ENCODE peak calls at places on chromosomes 4 and X, in six cellular contexts. D, B, W, A, F and R are unnamed samples.

GRCh38 chr4:101806914-101807313 is 16.4 kb downstream of the BANK1 start:
- DNase-seq in B (no peak), D (peak), W (no peak), F (no peak), A (no peak), R (peak)

GRCh38 chrX:43655151-43655676 is 885 bp upstream of the MAOA start:
- DNase-seq in A (peak), B (peak), F (no peak), D (no peak), W (no peak), R (peak)

GRCh38 chr4:42347076-42347475 is 50.2 kb upstream of the SHISA3 start:
- DNase-seq in F (no peak), W (no peak), D (no peak), B (no peak), A (no peak), R (no peak)

GRCh38 chr4:185920171-185920570 is 108.2 kb upstream of the SORBS2 start:
- DNase-seq in A (no peak), F (peak), B (no peak), D (no peak), W (no peak), R (no peak)

GRCh38 chr4:112190684-112191083 is 40.9 kb upstream of the AP1AR start:
- DNase-seq in D (no peak), B (no peak), A (no peak), F (no peak), W (no peak), R (no peak)

GRCh38 chr4:146443525-146443924 is 78.2 kb downstream of the SLC10A7 start:
- DNase-seq in F (no peak), D (no peak), W (no peak), A (no peak), B (no peak), R (no peak)

GRCh38 chr4:31040106-31040505 is 319.9 kb downstream of the PCDH7 start:
- DNase-seq in B (peak), F (no peak), A (no peak), W (no peak), D (no peak), R (no peak)

GRCh38 chrX:48540015-48540350 is 469 bp downstream of the TBC1D25 start:
- DNase-seq in B (peak), F (peak), A (peak), W (no peak), D (no peak), R (peak)

GRCh38 chr4:26905172-26905571 is 44.5 kb downstream of the STIM2 start:
- DNase-seq in B (no peak), A (no peak), W (no peak), F (no peak), D (no peak), R (no peak)

GRCh38 chr4:93658443-93658842 is 170.1 kb upstream of the ATOH1 start:
- DNase-seq in A (no peak), D (no peak), F (no peak), B (peak), W (no peak), R (no peak)

GRCh38 chr4:165569031-165569430 is 190.2 kb downstream of the CPE start:
- DNase-seq in A (no peak), B (no peak), D (no peak), W (no peak), F (no peak), R (no peak)

GRCh38 chrX:675896-676295 is 45.3 kb downstream of the SHOX start:
- DNase-seq in D (no peak), F (no peak), W (no peak), A (no peak), B (no peak), R (no peak)

GRCh38 chr4:80035336-80035735 is 37.7 kb downstream of the ANTXR2 start:
- DNase-seq in F (peak), W (no peak), A (no peak), B (no peak), D (no peak), R (no peak)

GRCh38 chr4:54784188-54784671 is 126.5 kb downstream of the KIT start:
- DNase-seq in W (peak), D (no peak), B (peak), F (no peak), A (no peak), R (no peak)

GRCh38 chr4:38442073-38442788 is 221.8 kb upstream of the KLF3 start:
- DNase-seq in A (no peak), D (no peak), B (no peak), F (no peak), W (no peak), R (no peak)

GRCh38 chr4:177480796-177481195 is 38.6 kb upstream of the AGA start:
- DNase-seq in F (no peak), A (no peak), W (no peak), D (no peak), B (peak), R (no peak)

GRCh38 chr4:158722291-158722916 is 792 bp downstream of the PPID start:
- DNase-seq in W (peak), A (peak), D (peak), F (peak), B (peak), R (peak)

GRCh38 chrX:139680356-139680755 is 27.6 kb downstream of the MCF2 start:
- DNase-seq in F (no peak), A (no peak), D (no peak), W (no peak), B (no peak), R (no peak)

GRCh38 chr4:93897559-93897958 is 69.0 kb downstream of the ATOH1 start:
- DNase-seq in W (peak), A (peak), D (no peak), B (no peak), F (peak), R (peak)

GRCh38 chr4:10704050-10704810 is 19.7 kb upstream of the CLNK start:
- DNase-seq in W (no peak), D (no peak), B (peak), A (no peak), F (no peak), R (no peak)

GRCh38 chrX:53373307-53373706 is 49.1 kb downstream of the SMC1A start:
- DNase-seq in D (no peak), B (no peak), A (no peak), W (no peak), F (no peak), R (no peak)

GRCh38 chr4:186190456-186191265 is 706 bp upstream of the CYP4V2 start:
- DNase-seq in W (peak), F (no peak), D (no peak), B (no peak), A (peak), R (peak)

GRCh38 chr4:24794916-24795665 is at the start of gene SOD3:
- DNase-seq in A (no peak), B (peak), F (peak), W (peak), D (no peak), R (no peak)

GRCh38 chr4:173752610-173753009 is 222.6 kb upstream of the HAND2 start:
- DNase-seq in B (peak), D (no peak), W (peak), A (no peak), F (peak), R (peak)

GRCh38 chr4:152185786-152186540 is 349.9 kb downstream of the FBXW7 start:
- DNase-seq in D (no peak), W (no peak), F (no peak), A (no peak), B (no peak), R (no peak)
- TF ChIP-seq BHLHE40 in D (no peak), W (no peak), F (no peak), A (no peak), B (no peak), R (no peak)

GRCh38 chr4:68871772-68872441 is 56.1 kb downstream of the UGT2B10 start:
- DNase-seq in F (peak), W (no peak), D (no peak), B (no peak), A (no peak), R (no peak)

GRCh38 chr4:68873218-68873502 is 57.4 kb downstream of the UGT2B10 start:
- DNase-seq in A (no peak), W (no peak), F (no peak), B (no peak), D (no peak), R (no peak)

GRCh38 chr4:68877555-68877954 is 61.8 kb downstream of the UGT2B10 start:
- DNase-seq in D (no peak), F (no peak), A (no peak), B (no peak), W (no peak), R (no peak)

GRCh38 chr4:68872442-68873217 is 56.8 kb downstream of the UGT2B10 start:
- DNase-seq in A (no peak), W (peak), D (no peak), F (peak), B (no peak), R (peak)

DNA sequence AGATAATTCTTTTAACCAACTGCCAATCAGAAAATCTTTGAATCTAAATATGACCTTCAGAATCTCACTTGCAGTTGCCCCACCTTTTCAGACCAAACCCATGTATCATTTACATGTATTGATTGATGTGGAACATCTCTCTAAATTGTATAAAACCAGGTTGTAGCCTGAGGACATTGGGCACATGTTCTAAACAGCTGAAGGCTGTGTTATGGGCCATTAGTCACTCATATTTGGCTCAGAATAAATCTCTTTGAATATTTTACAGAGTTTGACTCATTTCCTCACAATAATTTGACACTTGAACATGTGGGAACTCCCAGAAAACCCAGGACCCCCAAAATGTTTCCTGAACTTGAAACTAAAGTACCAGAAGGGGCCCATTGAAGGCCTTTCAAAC is 58.7 kb downstream of the UGT2B10 start:
- DNase-seq in B (no peak), A (no peak), D (no peak), F (no peak), W (no peak), R (no peak)
- TF ChIP-seq BHLHE40 in B (no peak), A (no peak), D (no peak), F (no peak), W (no peak), R (no peak)

GRCh38 chr4:142324572-142324971 is 521.5 kb downstream of the INPP4B start:
- DNase-seq in W (no peak), D (peak), A (no peak), B (no peak), F (no peak), R (no peak)
- TF ChIP-seq BHLHE40 in W (no peak), D (no peak), A (no peak), B (no peak), F (no peak), R (no peak)

GRCh38 chrX:153449306-153450113 is 3.7 kb upstream of the TREX2 start:
- DNase-seq in W (no peak), A (no peak), D (no peak), B (no peak), F (no peak), R (no peak)
- TF ChIP-seq BHLHE40 in W (no peak), A (no peak), D (no peak), B (no peak), F (no peak), R (no peak)

GRCh38 chr4:184437988-184438774 is 36.2 kb downstream of the IRF2 start:
- DNase-seq in D (no peak), A (no peak), B (peak), F (no peak), W (no peak), R (no peak)
- TF ChIP-seq BHLHE40 in D (no peak), A (no peak), B (no peak), F (no peak), W (no peak), R (no peak)

DNA sequence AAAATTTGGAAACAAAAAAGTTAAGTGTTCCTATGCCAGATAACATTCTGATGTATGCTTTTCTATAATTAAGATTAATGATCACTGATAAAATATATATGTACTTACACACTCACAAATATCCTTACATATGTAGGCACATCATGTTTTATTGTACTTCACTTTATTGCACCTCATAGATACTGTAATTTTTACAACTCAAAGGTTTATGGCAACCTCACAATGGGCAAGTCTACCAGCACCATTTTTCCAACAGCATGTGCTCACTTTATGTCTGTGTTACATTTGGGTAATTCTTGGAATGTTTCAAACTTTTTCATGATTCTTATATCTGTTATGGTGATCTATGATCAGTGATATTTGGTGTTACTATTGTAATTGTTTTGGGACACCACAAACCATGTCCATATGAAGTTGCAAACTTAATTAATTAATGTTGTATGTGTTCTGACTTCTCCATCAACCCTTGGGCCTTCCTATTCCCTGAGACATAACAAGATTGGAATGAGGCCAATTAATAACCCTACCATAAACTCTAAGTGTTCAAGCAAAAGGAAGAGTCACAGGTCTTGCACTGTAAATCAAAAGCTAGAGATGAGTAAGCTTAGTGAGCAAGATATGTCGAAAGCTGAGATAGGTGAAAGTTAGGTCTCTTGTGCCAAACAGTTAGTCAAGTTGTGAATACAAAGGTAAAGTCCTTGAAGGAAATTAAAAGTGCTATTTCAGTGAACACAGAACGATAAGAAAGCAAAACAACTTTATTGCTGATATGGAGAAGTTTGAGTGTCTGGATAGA is 58.0 kb upstream of the GPRIN3 start:
- DNase-seq in F (no peak), W (no peak), D (no peak), A (no peak), B (no peak), R (no peak)
- TF ChIP-seq BHLHE40 in F (no peak), W (no peak), D (no peak), A (no peak), B (no peak), R (no peak)

DNA sequence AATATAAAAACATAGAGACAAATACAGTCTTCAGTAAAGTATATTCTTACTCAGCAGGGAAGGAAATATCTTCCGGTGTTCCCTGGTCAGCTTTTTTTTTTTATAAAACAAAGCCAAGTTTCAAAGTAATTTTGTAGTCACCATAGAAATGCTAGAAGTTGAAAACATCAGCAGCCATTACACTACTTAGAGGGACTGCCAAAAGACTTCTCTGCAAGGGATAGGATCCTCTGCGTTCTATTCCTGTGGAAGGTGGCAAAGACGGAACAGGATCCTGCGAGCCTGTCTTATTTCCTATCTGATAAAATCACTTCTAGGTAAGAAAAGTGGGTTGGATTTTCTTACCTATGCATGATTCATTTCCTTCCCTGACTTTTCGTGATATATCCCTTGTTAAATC is 19.4 kb downstream of the CLDN22 start:
- DNase-seq in F (no peak), A (no peak), W (no peak), B (no peak), D (no peak), R (no peak)
- TF ChIP-seq BHLHE40 in F (no peak), A (no peak), W (no peak), B (no peak), D (no peak), R (no peak)

GRCh38 chr4:4987656-4988055 is 31.6 kb downstream of the CYTL1 start:
- DNase-seq in B (no peak), A (no peak), D (no peak), W (no peak), F (no peak), R (no peak)

GRCh38 chr4:4984186-4984585 is 35.1 kb downstream of the CYTL1 start:
- DNase-seq in B (no peak), W (no peak), F (no peak), A (no peak), D (no peak), R (no peak)

GRCh38 chr4:4986856-4987255 is 32.4 kb downstream of the CYTL1 start:
- DNase-seq in W (no peak), B (no peak), D (no peak), F (no peak), A (no peak), R (no peak)

GRCh38 chr4:4985844-4986243 is 33.4 kb downstream of the CYTL1 start:
- DNase-seq in B (no peak), A (no peak), F (no peak), W (peak), D (no peak), R (no peak)

GRCh38 chr4:4985036-4985435 is 34.2 kb downstream of the CYTL1 start:
- DNase-seq in B (no peak), W (no peak), A (no peak), D (no peak), F (no peak), R (no peak)
- TF ChIP-seq BHLHE40 in B (no peak), W (no peak), A (no peak), D (no peak), F (no peak), R (no peak)

DNA sequence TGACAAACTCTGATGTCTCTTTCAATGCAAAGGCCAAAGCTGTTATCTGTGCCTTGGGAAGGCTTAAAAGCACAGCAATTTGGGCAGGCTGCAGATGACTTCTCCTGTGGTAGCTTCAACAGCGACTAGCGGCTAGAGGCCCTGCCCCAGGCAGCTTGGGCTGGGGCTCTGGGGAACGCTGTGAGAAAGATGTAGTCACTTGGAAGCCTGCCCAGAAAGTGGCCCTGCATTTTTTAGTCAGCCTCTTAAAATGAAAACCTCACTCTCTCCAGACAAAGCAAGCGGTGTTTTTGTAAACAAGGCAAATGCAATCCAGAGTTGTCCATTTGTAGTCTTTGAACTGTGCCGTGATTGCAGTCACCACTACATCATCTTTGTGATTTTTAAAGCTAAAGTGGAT is 27.5 kb downstream of the PCYT1B start:
- DNase-seq in D (no peak), B (peak), W (no peak), A (no peak), F (peak), R (peak)
- TF ChIP-seq BHLHE40 in D (no peak), B (no peak), W (no peak), A (no peak), F (no peak), R (no peak)

GRCh38 chrX:124829930-124830329 is 483.6 kb downstream of the SH2D1A start:
- DNase-seq in A (no peak), B (no peak), W (no peak), F (no peak), D (no peak), R (no peak)
- TF ChIP-seq BHLHE40 in A (no peak), B (no peak), W (no peak), F (no peak), D (no peak), R (no peak)